ENCODE peak calls at places on chromosome 6, in eight cellular contexts. One of them, this sample, is unnamed.

GRCh38 chr6:168417158-168417557 is 23.8 kb upstream of the SMOC2 start:
- DNase-seq in lower lobe of right lung: no peak
- DNase-seq in NT2/D1: no peak
- DNase-seq in activated CD4-positive, CD25-positive, alpha-beta regulatory T cell: no peak
- DNase-seq in left ventricle myocardium inferior: no peak
- DNase-seq in posterior vena cava: no peak
- DNase-seq in H4: no peak
- DNase-seq in tibial artery: no peak
- DNase-seq in this sample: no peak

GRCh38 chr6:116876635-116877611 is at the start of gene RFX6:
- DNase-seq in lower lobe of right lung: no peak
- DNase-seq in NT2/D1: no peak
- DNase-seq in activated CD4-positive, CD25-positive, alpha-beta regulatory T cell: no peak
- DNase-seq in left ventricle myocardium inferior: no peak
- DNase-seq in posterior vena cava: peak
- DNase-seq in H4: no peak
- DNase-seq in tibial artery: no peak
- DNase-seq in this sample: no peak

GRCh38 chr6:42224222-42225042 is 6.8 kb upstream of the MRPS10 start:
- DNase-seq in lower lobe of right lung: no peak
- DNase-seq in NT2/D1: no peak
- DNase-seq in activated CD4-positive, CD25-positive, alpha-beta regulatory T cell: no peak
- DNase-seq in left ventricle myocardium inferior: no peak
- DNase-seq in posterior vena cava: no peak
- DNase-seq in H4: peak
- DNase-seq in tibial artery: no peak
- DNase-seq in this sample: peak

GRCh38 chr6:163327936-163328335 is 86.6 kb upstream of the QKI start:
- DNase-seq in lower lobe of right lung: no peak
- DNase-seq in NT2/D1: no peak
- DNase-seq in activated CD4-positive, CD25-positive, alpha-beta regulatory T cell: no peak
- DNase-seq in left ventricle myocardium inferior: no peak
- DNase-seq in posterior vena cava: no peak
- DNase-seq in H4: no peak
- DNase-seq in tibial artery: no peak
- DNase-seq in this sample: peak

GRCh38 chr6:170091000-170091638 is 199.8 kb downstream of the DLL1 start:
- DNase-seq in lower lobe of right lung: peak
- DNase-seq in NT2/D1: no peak
- DNase-seq in activated CD4-positive, CD25-positive, alpha-beta regulatory T cell: no peak
- DNase-seq in left ventricle myocardium inferior: no peak
- DNase-seq in posterior vena cava: peak
- DNase-seq in H4: no peak
- DNase-seq in tibial artery: peak
- DNase-seq in this sample: no peak

GRCh38 chr6:127483399-127484055 is 24.3 kb upstream of the KIAA0408 start:
- DNase-seq in lower lobe of right lung: no peak
- DNase-seq in NT2/D1: peak
- DNase-seq in activated CD4-positive, CD25-positive, alpha-beta regulatory T cell: no peak
- DNase-seq in left ventricle myocardium inferior: no peak
- DNase-seq in posterior vena cava: no peak
- DNase-seq in H4: no peak
- DNase-seq in tibial artery: no peak
- DNase-seq in this sample: no peak

GRCh38 chr6:8082954-8083858 is 19.0 kb upstream of the BLOC1S5 start:
- DNase-seq in lower lobe of right lung: no peak
- DNase-seq in NT2/D1: no peak
- DNase-seq in activated CD4-positive, CD25-positive, alpha-beta regulatory T cell: no peak
- DNase-seq in left ventricle myocardium inferior: no peak
- DNase-seq in posterior vena cava: no peak
- DNase-seq in H4: peak
- DNase-seq in tibial artery: no peak
- DNase-seq in this sample: peak

GRCh38 chr6:154292855-154293519 is 63.6 kb downstream of the IPCEF1 start:
- DNase-seq in lower lobe of right lung: no peak
- DNase-seq in NT2/D1: no peak
- DNase-seq in activated CD4-positive, CD25-positive, alpha-beta regulatory T cell: no peak
- DNase-seq in left ventricle myocardium inferior: no peak
- DNase-seq in posterior vena cava: no peak
- DNase-seq in H4: peak
- DNase-seq in tibial artery: no peak
- DNase-seq in this sample: peak

GRCh38 chr6:109296305-109296915 is 85.9 kb downstream of the CD164 start:
- DNase-seq in lower lobe of right lung: no peak
- DNase-seq in NT2/D1: no peak
- DNase-seq in activated CD4-positive, CD25-positive, alpha-beta regulatory T cell: no peak
- DNase-seq in left ventricle myocardium inferior: no peak
- DNase-seq in posterior vena cava: no peak
- DNase-seq in H4: no peak
- DNase-seq in tibial artery: no peak
- DNase-seq in this sample: no peak

GRCh38 chr6:35737413-35738211 is 780 bp downstream of the ARMC12 start:
- DNase-seq in lower lobe of right lung: no peak
- DNase-seq in NT2/D1: no peak
- DNase-seq in activated CD4-positive, CD25-positive, alpha-beta regulatory T cell: no peak
- DNase-seq in left ventricle myocardium inferior: no peak
- DNase-seq in posterior vena cava: no peak
- DNase-seq in H4: peak
- DNase-seq in tibial artery: no peak
- DNase-seq in this sample: peak

GRCh38 chr6:134424131-134424794 is 106.4 kb upstream of the SGK1 start:
- DNase-seq in lower lobe of right lung: no peak
- DNase-seq in NT2/D1: no peak
- DNase-seq in activated CD4-positive, CD25-positive, alpha-beta regulatory T cell: no peak
- DNase-seq in left ventricle myocardium inferior: no peak
- DNase-seq in posterior vena cava: no peak
- DNase-seq in H4: no peak
- DNase-seq in tibial artery: no peak
- DNase-seq in this sample: peak

GRCh38 chr6:127969701-127970100 is 68.8 kb upstream of the THEMIS start:
- DNase-seq in lower lobe of right lung: no peak
- DNase-seq in NT2/D1: no peak
- DNase-seq in activated CD4-positive, CD25-positive, alpha-beta regulatory T cell: no peak
- DNase-seq in left ventricle myocardium inferior: no peak
- DNase-seq in posterior vena cava: no peak
- DNase-seq in H4: no peak
- DNase-seq in tibial artery: no peak
- DNase-seq in this sample: no peak

GRCh38 chr6:167893416-167893815 is 66.7 kb downstream of the AFDN start:
- DNase-seq in lower lobe of right lung: no peak
- DNase-seq in NT2/D1: no peak
- DNase-seq in activated CD4-positive, CD25-positive, alpha-beta regulatory T cell: no peak
- DNase-seq in left ventricle myocardium inferior: no peak
- DNase-seq in posterior vena cava: no peak
- DNase-seq in H4: peak
- DNase-seq in tibial artery: no peak
- DNase-seq in this sample: peak

GRCh38 chr6:105452924-105453756 is 50.3 kb upstream of the PREP start:
- DNase-seq in lower lobe of right lung: peak
- DNase-seq in NT2/D1: no peak
- DNase-seq in activated CD4-positive, CD25-positive, alpha-beta regulatory T cell: no peak
- DNase-seq in left ventricle myocardium inferior: no peak
- DNase-seq in posterior vena cava: no peak
- DNase-seq in H4: no peak
- DNase-seq in tibial artery: peak
- DNase-seq in this sample: no peak

GRCh38 chr6:91135406-91135805 is 548.5 kb upstream of the MAP3K7 start:
- DNase-seq in lower lobe of right lung: no peak
- DNase-seq in NT2/D1: no peak
- DNase-seq in activated CD4-positive, CD25-positive, alpha-beta regulatory T cell: no peak
- DNase-seq in left ventricle myocardium inferior: no peak
- DNase-seq in posterior vena cava: no peak
- DNase-seq in H4: no peak
- DNase-seq in tibial artery: no peak
- DNase-seq in this sample: no peak

GRCh38 chr6:169921853-169922779 is 170.7 kb downstream of the ERMARD start:
- DNase-seq in lower lobe of right lung: no peak
- DNase-seq in NT2/D1: no peak
- DNase-seq in activated CD4-positive, CD25-positive, alpha-beta regulatory T cell: no peak
- DNase-seq in left ventricle myocardium inferior: no peak
- DNase-seq in posterior vena cava: no peak
- DNase-seq in H4: no peak
- DNase-seq in tibial artery: no peak
- DNase-seq in this sample: no peak

GRCh38 chr6:119653329-119653728 is 303.8 kb upstream of the MAN1A1 start:
- DNase-seq in lower lobe of right lung: no peak
- DNase-seq in NT2/D1: no peak
- DNase-seq in activated CD4-positive, CD25-positive, alpha-beta regulatory T cell: no peak
- DNase-seq in left ventricle myocardium inferior: no peak
- DNase-seq in posterior vena cava: no peak
- DNase-seq in H4: no peak
- DNase-seq in tibial artery: no peak
- DNase-seq in this sample: no peak

GRCh38 chr6:63395388-63395787 is 75.6 kb upstream of the LGSN start:
- DNase-seq in lower lobe of right lung: no peak
- DNase-seq in NT2/D1: no peak
- DNase-seq in activated CD4-positive, CD25-positive, alpha-beta regulatory T cell: no peak
- DNase-seq in left ventricle myocardium inferior: no peak
- DNase-seq in posterior vena cava: peak
- DNase-seq in H4: no peak
- DNase-seq in tibial artery: no peak
- DNase-seq in this sample: no peak

This sample was measured in fibroblast of mammary gland.